ENCODE peak calls at places on chromosomes 3 and 15, in six cellular contexts. E, S, K, L, P and X are unnamed samples.

GRCh38 chr3:189909573-189909972 is 211.1 kb downstream of the P3H2 start:
- DNase-seq in E (no peak), S (no peak), K (no peak), L (no peak), P (no peak), X (no peak)

GRCh38 chr3:26091096-26091495 is 301.2 kb downstream of the OXSM start:
- DNase-seq in E (no peak), S (no peak), K (no peak), L (no peak), P (no peak), X (no peak)

GRCh38 chr3:131402391-131403039 is 20.9 kb downstream of the NUDT16 start:
- DNase-seq in E (no peak), S (no peak), K (no peak), L (peak; percentile 17), P (no peak), X (peak; percentile 64)

GRCh38 chr15:29270169-29270955 is 740 bp upstream of the NSMCE3 start:
- DNase-seq in E (no peak), S (peak; percentile 62), K (no peak), L (peak; percentile 65), P (no peak), X (no peak)

GRCh38 chr15:80308002-80308401 is 56.0 kb upstream of the CTXND1 start:
- DNase-seq in E (no peak), S (no peak), K (no peak), L (no peak), P (no peak), X (no peak)

GRCh38 chr15:78977591-78978347 is 32.9 kb upstream of the CTSH start:
- DNase-seq in E (no peak), S (no peak), K (no peak), L (no peak), P (no peak), X (no peak)

GRCh38 chr15:45891766-45892165 is 256.9 kb downstream of the SQOR start:
- DNase-seq in E (peak; percentile 83), S (no peak), K (no peak), L (no peak), P (no peak), X (no peak)

GRCh38 chr3:9248232-9249191 is 934 bp downstream of the SRGAP3 start:
- DNase-seq in E (no peak), S (no peak), K (no peak), L (no peak), P (no peak), X (no peak)

GRCh38 chr3:39449796-39450195 is 17.7 kb upstream of the MOBP start:
- DNase-seq in E (no peak), S (no peak), K (no peak), L (no peak), P (no peak), X (no peak)

GRCh38 chr3:23691343-23691895 is 114.3 kb upstream of the UBE2E1 start:
- DNase-seq in E (no peak), S (no peak), K (no peak), L (no peak), P (no peak), X (no peak)

GRCh38 chr15:71572452-71573053 is 237.8 kb upstream of the NR2E3 start:
- DNase-seq in E (no peak), S (no peak), K (no peak), L (no peak), P (peak; percentile 20), X (no peak)

GRCh38 chr3:42535981-42536784 is 33.7 kb downstream of the VIPR1 start:
- DNase-seq in E (no peak), S (no peak), K (no peak), L (peak; percentile 18), P (peak; percentile 29), X (peak; percentile 38)

GRCh38 chr3:99638244-99638948 is at the start of gene COL8A1:
- DNase-seq in E (peak; percentile 81), S (no peak), K (no peak), L (peak; percentile 82), P (peak; percentile 88), X (no peak)

GRCh38 chr15:80999623-81000036 is 1.1 kb upstream of the TLNRD1 start:
- DNase-seq in E (no peak), S (peak; percentile 65), K (no peak), L (no peak), P (no peak), X (no peak)

GRCh38 chr3:130379274-130379673 is 33.8 kb downstream of the COL6A5 start:
- DNase-seq in E (no peak), S (no peak), K (no peak), L (peak; percentile 58), P (peak; percentile 40), X (no peak)

GRCh38 chr15:74317820-74318375 is 49.5 kb downstream of the CYP11A1 start:
- DNase-seq in E (peak; percentile 93), S (no peak), K (peak; percentile 14), L (peak; percentile 97), P (peak; percentile 95), X (no peak)

GRCh38 chr3:71369733-71370391 is 213.7 kb downstream of the FOXP1 start:
- DNase-seq in E (peak; percentile 50), S (no peak), K (no peak), L (no peak), P (no peak), X (no peak)

GRCh38 chr3:14077310-14077709 is 47.4 kb downstream of the CHCHD4 start:
- DNase-seq in E (no peak), S (no peak), K (no peak), L (no peak), P (no peak), X (no peak)

GRCh38 chr15:100338971-100339444 is 2.8 kb downstream of the ADAMTS17 start:
- DNase-seq in E (no peak), S (peak; percentile 67), K (no peak), L (no peak), P (peak; percentile 67), X (peak; percentile 38)

GRCh38 chr3:43346990-43347749 is 60.8 kb downstream of the SNRK start:
- DNase-seq in E (no peak), S (peak; percentile 70), K (no peak), L (peak; percentile 17), P (no peak), X (no peak)

GRCh38 chr15:63430766-63431451 is 49.3 kb upstream of the CA12 start:
- DNase-seq in E (no peak), S (no peak), K (no peak), L (no peak), P (no peak), X (no peak)

GRCh38 chr3:115085197-115085865 is 61.8 kb downstream of the ZBTB20 start:
- DNase-seq in E (no peak), S (no peak), K (no peak), L (peak; percentile 15), P (no peak), X (no peak)

GRCh38 chr3:79016587-79017380 is 751.0 kb downstream of the ROBO1 start:
- DNase-seq in E (no peak), S (no peak), K (no peak), L (no peak), P (no peak), X (no peak)

GRCh38 chr15:70647396-70647795 is 116.0 kb downstream of the UACA start:
- DNase-seq in E (no peak), S (no peak), K (no peak), L (no peak), P (no peak), X (no peak)

GRCh38 chr15:91779960-91780359 is 73.5 kb upstream of the SLCO3A1 start:
- DNase-seq in E (no peak), S (no peak), K (no peak), L (no peak), P (no peak), X (no peak)

GRCh38 chr3:115693868-115694267 is 70.6 kb downstream of the GAP43 start:
- DNase-seq in E (no peak), S (no peak), K (no peak), L (no peak), P (no peak), X (no peak)

GRCh38 chr3:4982773-4983738 is 3.8 kb downstream of the BHLHE40 start:
- DNase-seq in E (no peak), S (no peak), K (no peak), L (peak; percentile 64), P (peak; percentile 53), X (no peak)

GRCh38 chr3:99909714-99910508 is 92.2 kb downstream of the CMSS1 start:
- DNase-seq in E (no peak), S (no peak), K (no peak), L (peak; percentile 71), P (peak; percentile 51), X (no peak)